ENCODE peak calls at places on chromosomes 3 and 15, in four cellular contexts. V, Z, Q and H are unnamed samples.

GRCh38 chr3:141686477-141687280 is 51.4 kb upstream of the RNF7 start:
- DNase-seq in V (no peak), Z (no peak), Q (peak), H (no peak)

GRCh38 chr15:50862553-50862952 is 45.9 kb upstream of the AP4E1 start:
- DNase-seq in V (no peak), Z (no peak), Q (no peak), H (no peak)

GRCh38 chr15:96818861-96819260 is 488.4 kb downstream of the NR2F2 start:
- DNase-seq in V (no peak), Z (no peak), Q (no peak), H (no peak)

GRCh38 chr3:46972396-46972795 is 4.1 kb downstream of the CCDC12 start:
- DNase-seq in V (no peak), Z (no peak), Q (no peak), H (no peak)

GRCh38 chr15:98650871-98651481 is 2.6 kb downstream of the IGF1R start:
- DNase-seq in V (no peak), Z (no peak), Q (no peak), H (no peak)

GRCh38 chr3:145981057-145981456 is 179.9 kb downstream of the PLOD2 start:
- DNase-seq in V (no peak), Z (no peak), Q (no peak), H (no peak)

GRCh38 chr15:26890988-26891387 is 24.1 kb downstream of the GABRA5 start:
- DNase-seq in V (no peak), Z (no peak), Q (no peak), H (no peak)

GRCh38 chr3:128922804-128923459 is 43.5 kb downstream of the ACAD9 start:
- DNase-seq in V (peak), Z (no peak), Q (no peak), H (no peak)

GRCh38 chr15:74830868-74831267 is 4.4 kb downstream of the CPLX3 start:
- DNase-seq in V (no peak), Z (no peak), Q (peak), H (no peak)

GRCh38 chr15:75368689-75369239 is 357 bp upstream of the MAN2C1 start:
- DNase-seq in V (no peak), Z (no peak), Q (no peak), H (no peak)

GRCh38 chr15:82021992-82022391 is 23.8 kb downstream of the MEX3B start:
- DNase-seq in V (peak), Z (no peak), Q (no peak), H (no peak)

GRCh38 chr3:123169492-123169929 is 32.2 kb upstream of the SEC22A start:
- DNase-seq in V (no peak), Z (no peak), Q (no peak), H (peak)

GRCh38 chr3:72887723-72888545 is at the start of gene GXYLT2:
- DNase-seq in V (peak), Z (peak), Q (peak), H (peak)

GRCh38 chr15:44775923-44776322 is 39.6 kb downstream of the TRIM69 start:
- DNase-seq in V (no peak), Z (no peak), Q (peak), H (no peak)

GRCh38 chr3:187165144-187165543 is 25.8 kb upstream of the RPL39L start:
- DNase-seq in V (peak), Z (peak), Q (no peak), H (no peak)

GRCh38 chr3:124092811-124093210 is 100.9 kb upstream of the ROPN1 start:
- DNase-seq in V (no peak), Z (no peak), Q (no peak), H (no peak)

GRCh38 chr15:90221251-90221900 is 12.4 kb downstream of the CIB1 start:
- DNase-seq in V (peak), Z (peak), Q (peak), H (peak)

GRCh38 chr3:145017959-145018358 is 1046.3 kb downstream of the DIPK2A start:
- DNase-seq in V (peak), Z (no peak), Q (no peak), H (no peak)

GRCh38 chr3:179666436-179667035 is 13.7 kb downstream of the USP13 start:
- DNase-seq in V (no peak), Z (peak), Q (peak), H (no peak)

GRCh38 chr3:141629950-141630349 is 108.1 kb upstream of the RNF7 start:
- DNase-seq in V (no peak), Z (no peak), Q (no peak), H (no peak)

GRCh38 chr3:134186391-134186790 is 64.3 kb downstream of the RYK start:
- DNase-seq in V (peak), Z (no peak), Q (no peak), H (no peak)

GRCh38 chr3:124846189-124846588 is 41.0 kb downstream of the ITGB5 start:
- DNase-seq in V (no peak), Z (no peak), Q (no peak), H (no peak)